ENCODE peak calls at places on chromosomes 7 and 10, in five cellular contexts. One of them, this sample, is unnamed.
A peak's percentile ranks its signal among the peaks of the same experiment; 100 is the strongest.

GRCh38 chr10:71251319-71251718 is 38.9 kb downstream of the UNC5B start:
- DNase-seq in effector CD8-positive, alpha-beta T cell: no peak
- DNase-seq in left colon: no peak
- DNase-seq in heart left ventricle: no peak
- DNase-seq in A549: no peak
- DNase-seq in this sample: no peak

GRCh38 chr10:132395704-132396494 is 1.1 kb upstream of the PWWP2B start:
- DNase-seq in effector CD8-positive, alpha-beta T cell: peak; percentile 34
- DNase-seq in left colon: peak; percentile 81
- DNase-seq in heart left ventricle: peak; percentile 91
- DNase-seq in A549: peak; percentile 40
- DNase-seq in this sample: no peak

GRCh38 chr10:22667093-22667480 is 47.3 kb downstream of the PIP4K2A start:
- DNase-seq in effector CD8-positive, alpha-beta T cell: no peak
- DNase-seq in left colon: no peak
- DNase-seq in heart left ventricle: no peak
- DNase-seq in A549: no peak
- DNase-seq in this sample: no peak

GRCh38 chr10:123287594-123288247 is 133.5 kb downstream of the BUB3 start:
- DNase-seq in effector CD8-positive, alpha-beta T cell: no peak
- DNase-seq in left colon: no peak
- DNase-seq in heart left ventricle: no peak
- DNase-seq in A549: peak; percentile 65
- DNase-seq in this sample: no peak

GRCh38 chr10:124557648-124558338 is 96.2 kb downstream of the LHPP start:
- DNase-seq in effector CD8-positive, alpha-beta T cell: no peak
- DNase-seq in left colon: no peak
- DNase-seq in heart left ventricle: peak; percentile 54
- DNase-seq in A549: no peak
- DNase-seq in this sample: no peak

GRCh38 chr7:45716380-45717203 is 142.4 kb downstream of the ADCY1 start:
- DNase-seq in effector CD8-positive, alpha-beta T cell: no peak
- DNase-seq in left colon: no peak
- DNase-seq in heart left ventricle: no peak
- DNase-seq in A549: no peak
- DNase-seq in this sample: no peak

GRCh38 chr7:85471312-85471711 is 284.5 kb upstream of the SEMA3D start:
- DNase-seq in effector CD8-positive, alpha-beta T cell: no peak
- DNase-seq in left colon: no peak
- DNase-seq in heart left ventricle: no peak
- DNase-seq in A549: no peak
- DNase-seq in this sample: no peak

GRCh38 chr10:89789188-89789587 is 87.8 kb downstream of the KIF20B start:
- DNase-seq in effector CD8-positive, alpha-beta T cell: no peak
- DNase-seq in left colon: no peak
- DNase-seq in heart left ventricle: no peak
- DNase-seq in A549: no peak
- DNase-seq in this sample: no peak

GRCh38 chr7:44067064-44067951 is 1.9 kb upstream of the PGAM2 start:
- DNase-seq in effector CD8-positive, alpha-beta T cell: no peak
- DNase-seq in left colon: peak; percentile 15
- DNase-seq in heart left ventricle: peak; percentile 22
- DNase-seq in A549: no peak
- DNase-seq in this sample: no peak

GRCh38 chr10:1183746-1184145 is 127.6 kb downstream of the WDR37 start:
- DNase-seq in effector CD8-positive, alpha-beta T cell: no peak
- DNase-seq in left colon: no peak
- DNase-seq in heart left ventricle: no peak
- DNase-seq in A549: no peak
- DNase-seq in this sample: no peak

GRCh38 chr7:45599851-45600706 is 25.9 kb downstream of the ADCY1 start:
- DNase-seq in effector CD8-positive, alpha-beta T cell: no peak
- DNase-seq in left colon: no peak
- DNase-seq in heart left ventricle: no peak
- DNase-seq in A549: no peak
- DNase-seq in this sample: no peak

GRCh38 chr10:34236927-34237326 is 578.2 kb downstream of the PARD3 start:
- DNase-seq in effector CD8-positive, alpha-beta T cell: no peak
- DNase-seq in left colon: no peak
- DNase-seq in heart left ventricle: no peak
- DNase-seq in A549: no peak
- DNase-seq in this sample: no peak

GRCh38 chr7:98420966-98421612 is 20.2 kb upstream of the BAIAP2L1 start:
- DNase-seq in effector CD8-positive, alpha-beta T cell: peak; percentile 35
- DNase-seq in left colon: peak; percentile 75
- DNase-seq in heart left ventricle: no peak
- DNase-seq in A549: peak; percentile 89
- DNase-seq in this sample: no peak

GRCh38 chr7:124698964-124699363 is 66.6 kb downstream of the GPR37 start:
- DNase-seq in effector CD8-positive, alpha-beta T cell: no peak
- DNase-seq in left colon: no peak
- DNase-seq in heart left ventricle: no peak
- DNase-seq in A549: no peak
- DNase-seq in this sample: no peak

GRCh38 chr7:1940863-1941262 is 270.8 kb downstream of the ELFN1 start:
- DNase-seq in effector CD8-positive, alpha-beta T cell: no peak
- DNase-seq in left colon: no peak
- DNase-seq in heart left ventricle: peak; percentile 83
- DNase-seq in A549: no peak
- DNase-seq in this sample: no peak

GRCh38 chr7:93228302-93228701 is 2.0 kb upstream of the HEPACAM2 start:
- DNase-seq in effector CD8-positive, alpha-beta T cell: no peak
- DNase-seq in left colon: no peak
- DNase-seq in heart left ventricle: no peak
- DNase-seq in A549: peak; percentile 65
- DNase-seq in this sample: no peak

GRCh38 chr10:96690755-96691730 is 29.3 kb downstream of the PIK3AP1 start:
- DNase-seq in effector CD8-positive, alpha-beta T cell: no peak
- DNase-seq in left colon: no peak
- DNase-seq in heart left ventricle: no peak
- DNase-seq in A549: no peak
- DNase-seq in this sample: no peak

GRCh38 chr7:14826426-14826825 is 76.1 kb downstream of the DGKB start:
- DNase-seq in effector CD8-positive, alpha-beta T cell: no peak
- DNase-seq in left colon: no peak
- DNase-seq in heart left ventricle: no peak
- DNase-seq in A549: no peak
- DNase-seq in this sample: no peak

GRCh38 chr10:63760034-63760707 is 239.0 kb downstream of the REEP3 start:
- DNase-seq in effector CD8-positive, alpha-beta T cell: no peak
- DNase-seq in left colon: no peak
- DNase-seq in heart left ventricle: no peak
- DNase-seq in A549: no peak
- DNase-seq in this sample: no peak

GRCh38 chr7:47557317-47557985 is 24.5 kb downstream of the TNS3 start:
- DNase-seq in effector CD8-positive, alpha-beta T cell: no peak
- DNase-seq in left colon: no peak
- DNase-seq in heart left ventricle: no peak
- DNase-seq in A549: peak; percentile 86
- DNase-seq in this sample: no peak

GRCh38 chr7:91233201-91233600 is 31.0 kb upstream of the FZD1 start:
- DNase-seq in effector CD8-positive, alpha-beta T cell: no peak
- DNase-seq in left colon: no peak
- DNase-seq in heart left ventricle: no peak
- DNase-seq in A549: no peak
- DNase-seq in this sample: no peak

GRCh38 chr7:29457565-29457971 is 106.1 kb upstream of the PRR15 start:
- DNase-seq in effector CD8-positive, alpha-beta T cell: no peak
- DNase-seq in left colon: no peak
- DNase-seq in heart left ventricle: no peak
- DNase-seq in A549: no peak
- DNase-seq in this sample: no peak

GRCh38 chr7:45033931-45034290 is 33.9 kb downstream of the CCM2 start:
- DNase-seq in effector CD8-positive, alpha-beta T cell: no peak
- DNase-seq in left colon: no peak
- DNase-seq in heart left ventricle: no peak
- DNase-seq in A549: no peak
- DNase-seq in this sample: no peak

GRCh38 chr7:157775560-157776332 is 438.9 kb downstream of the DNAJB6 start:
- DNase-seq in effector CD8-positive, alpha-beta T cell: no peak
- DNase-seq in left colon: no peak
- DNase-seq in heart left ventricle: no peak
- DNase-seq in A549: peak; percentile 18
- DNase-seq in this sample: no peak

GRCh38 chr7:96949766-96950165 is 55.6 kb upstream of the DLX6 start:
- DNase-seq in effector CD8-positive, alpha-beta T cell: no peak
- DNase-seq in left colon: no peak
- DNase-seq in heart left ventricle: no peak
- DNase-seq in A549: no peak
- DNase-seq in this sample: no peak

GRCh38 chr10:9851808-9852207 is 1165.9 kb upstream of the CELF2 start:
- DNase-seq in effector CD8-positive, alpha-beta T cell: no peak
- DNase-seq in left colon: no peak
- DNase-seq in heart left ventricle: no peak
- DNase-seq in A549: no peak
- DNase-seq in this sample: no peak

GRCh38 chr7:100371561-100372171 is 1.6 kb upstream of the PILRA start:
- DNase-seq in effector CD8-positive, alpha-beta T cell: no peak
- DNase-seq in left colon: no peak
- DNase-seq in heart left ventricle: peak; percentile 30
- DNase-seq in A549: no peak
- DNase-seq in this sample: no peak

GRCh38 chr7:44177570-44178131 is 11.6 kb downstream of the GCK start:
- DNase-seq in effector CD8-positive, alpha-beta T cell: no peak
- DNase-seq in left colon: no peak
- DNase-seq in heart left ventricle: no peak
- DNase-seq in A549: no peak
- DNase-seq in this sample: no peak